ENCODE peak calls at places on chromosome 13, in eight cellular contexts. D is esophagus squamous epithelium, C is IMR-90, P is SK-N-SH, G is ovary, O is K562, I is heart left ventricle, E is A673. K is an unnamed sample. For H3K4me1, the result is how much of the 10 kb centered on the place peaks cover.

GRCh38 chr13:27396252-27396846 is 28.1 kb upstream of the GTF3A start:
- DNase-seq in I (no peak), D (no peak), G (no peak), C (no peak), O (no peak), P (no peak), E (no peak), K (no peak)

GRCh38 chr13:34155931-34156607 is 338.1 kb downstream of the RFC3 start:
- DNase-seq in P (no peak), G (no peak), O (no peak), D (no peak), C (peak), I (no peak), E (peak), K (no peak)

GRCh38 chr13:80134360-80134759 is 206.6 kb downstream of the SPRY2 start:
- DNase-seq in I (no peak), O (no peak), E (no peak), C (no peak), P (no peak), G (no peak), D (no peak), K (no peak)

GRCh38 chr13:33401238-33401637 is 115.7 kb upstream of the STARD13 start:
- DNase-seq in G (no peak), P (no peak), E (peak), C (no peak), O (no peak), I (peak), D (no peak), K (no peak)

GRCh38 chr13:24168392-24168750 is 7.9 kb downstream of the SPATA13 start:
- DNase-seq in C (no peak), D (no peak), G (no peak), I (no peak), E (no peak), P (no peak), O (no peak), K (no peak)

GRCh38 chr13:31870511-31870910 is 131.2 kb downstream of the RXFP2 start:
- DNase-seq in C (no peak), P (no peak), I (no peak), G (no peak), D (no peak), E (no peak), O (no peak), K (no peak)

GRCh38 chr13:65011403-65011802 is 2218.7 kb downstream of the PCDH9 start:
- DNase-seq in P (no peak), O (no peak), G (no peak), C (no peak), I (no peak), E (no peak), D (no peak), K (no peak)

GRCh38 chr13:53151692-53152421 is 123.2 kb downstream of the OLFM4 start:
- DNase-seq in P (peak), I (no peak), E (peak), O (peak), C (peak), D (no peak), G (no peak), K (peak)

GRCh38 chr13:84487681-84488080 is 605.4 kb upstream of the SLITRK1 start:
- DNase-seq in P (no peak), D (no peak), G (no peak), E (no peak), C (no peak), I (no peak), O (no peak), K (no peak)

GRCh38 chr13:47109028-47109427 is 212.2 kb upstream of the HTR2A start:
- DNase-seq in E (no peak), G (no peak), C (no peak), O (no peak), I (no peak), P (no peak), D (no peak), K (peak)

GRCh38 chr13:59459972-59460371 is 703.8 kb downstream of the DIAPH3 start:
- DNase-seq in I (no peak), P (no peak), D (no peak), O (no peak), C (peak), E (peak), G (no peak), K (no peak)

GRCh38 chr13:75803175-75803611 is 167.1 kb downstream of the LMO7 start:
- DNase-seq in C (no peak), D (no peak), O (no peak), G (no peak), P (no peak), E (no peak), I (no peak), K (no peak)

GRCh38 chr13:52067237-52067636 is 42.7 kb downstream of the UTP14C start:
- DNase-seq in D (no peak), E (no peak), P (no peak), I (no peak), C (no peak), O (peak), G (no peak), K (no peak)

GRCh38 chr13:100608906-100609305 is 20.3 kb upstream of the GGACT start:
- DNase-seq in I (no peak), E (peak), P (no peak), D (no peak), G (no peak), C (no peak), O (peak), K (no peak)

GRCh38 chr13:25906211-25906661 is 145.6 kb downstream of the SHISA2 start:
- DNase-seq in E (peak), G (no peak), C (no peak), O (no peak), D (no peak), I (no peak), P (no peak), K (peak)

GRCh38 chr13:45737571-45738002 is 35.5 kb downstream of the CBY2 start:
- DNase-seq in G (no peak), I (no peak), D (no peak), E (peak), P (no peak), C (no peak), O (peak), K (peak)

GRCh38 chr13:45809810-45810394 is 41.7 kb downstream of the SIAH3 start:
- DNase-seq in G (no peak), E (no peak), I (no peak), O (no peak), C (no peak), D (no peak), P (no peak), K (no peak)

GRCh38 chr13:95155093-95155492 is 146.2 kb downstream of the ABCC4 start:
- DNase-seq in E (no peak), P (no peak), G (no peak), O (no peak), C (no peak), D (no peak), I (no peak), K (no peak)

GRCh38 chr13:36858285-36858684 is 39.3 kb downstream of the RFXAP start:
- DNase-seq in D (no peak), P (peak), O (peak), G (no peak), I (no peak), E (peak), C (peak), K (no peak)

GRCh38 chr13:41059466-41059865 is 1.8 kb upstream of the WBP4 start:
- DNase-seq in D (no peak), G (no peak), I (no peak), E (peak), P (peak), O (no peak), C (peak), K (no peak)
- H3K4me1 ChIP-seq in D (under half), G (under half), I (half or more), E (under half), P (under half), O (under half), C (under half), K (half or more)

GRCh38 chr13:99056381-99057014 is 78.6 kb upstream of the DOCK9 start:
- DNase-seq in O (no peak), C (no peak), E (no peak), D (no peak), I (no peak), G (no peak), P (no peak), K (no peak)

GRCh38 chr13:99051768-99052455 is 74.0 kb upstream of the DOCK9 start:
- DNase-seq in D (no peak), P (no peak), O (no peak), G (no peak), E (no peak), I (no peak), C (no peak), K (no peak)

GRCh38 chr13:99055286-99056073 is 77.6 kb upstream of the DOCK9 start:
- DNase-seq in C (no peak), O (no peak), P (no peak), I (no peak), D (no peak), G (no peak), E (no peak), K (peak)

GRCh38 chr13:99050983-99051488 is 73.2 kb upstream of the DOCK9 start:
- DNase-seq in G (no peak), E (no peak), D (no peak), C (no peak), I (no peak), P (no peak), O (no peak), K (peak)

DNA sequence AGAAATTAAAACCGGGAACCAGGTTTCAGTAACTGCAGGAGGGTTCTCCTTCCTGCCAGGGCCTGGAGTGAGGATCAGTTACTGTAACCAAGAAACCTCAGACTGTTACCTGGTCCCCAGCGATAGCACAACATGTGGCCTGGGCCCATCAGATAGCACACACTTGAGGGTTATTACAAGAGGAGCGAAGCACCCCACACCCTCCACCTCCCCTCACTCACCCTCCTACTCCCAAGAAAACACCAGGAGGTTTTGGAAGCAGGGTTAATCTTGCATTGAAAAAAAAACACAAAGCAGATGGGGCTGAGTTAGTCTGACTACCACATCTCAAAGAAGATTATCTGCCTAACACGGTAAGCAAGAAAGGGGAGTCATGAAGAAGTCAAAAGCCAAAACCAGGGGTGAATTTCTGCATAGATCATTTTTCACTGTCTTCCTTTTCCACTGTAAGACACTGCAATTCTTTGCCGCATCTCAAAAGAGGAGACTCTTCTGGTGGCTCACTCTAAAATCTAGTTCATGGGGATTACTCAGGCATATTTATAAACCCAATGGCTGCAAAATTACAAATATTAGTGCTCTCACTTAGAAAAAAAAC is 75.9 kb upstream of the DOCK9 start:
- DNase-seq in E (no peak), O (peak), G (no peak), P (no peak), D (no peak), I (no peak), C (no peak), K (peak)
- H3K4me1 ChIP-seq in E (under half), O (half or more), G (under half), P (under half), D (half or more), I (under half), C (under half), K (half or more)

DNA sequence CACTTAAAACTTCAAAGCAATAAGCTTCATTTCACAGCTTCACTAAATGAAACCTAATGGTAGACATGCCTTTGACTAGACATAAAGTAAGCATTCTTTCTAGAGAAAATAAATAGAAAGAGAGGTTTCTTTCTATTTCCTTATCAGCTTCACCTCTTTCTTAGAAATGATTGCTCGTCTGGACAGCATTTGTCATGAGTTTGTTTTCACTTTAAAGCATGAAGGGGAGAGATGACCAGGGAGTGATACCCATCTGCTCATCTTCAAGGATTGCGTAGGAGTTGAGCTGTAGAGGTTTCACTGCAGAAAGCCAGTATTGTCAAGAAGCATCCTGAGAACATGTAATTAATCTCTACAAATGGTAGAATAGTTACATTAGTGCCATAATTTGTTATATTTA is 61.3 kb downstream of the COL4A2 start:
- DNase-seq in D (no peak), E (no peak), O (no peak), I (no peak), P (no peak), G (no peak), C (peak), K (no peak)
- H3K4me1 ChIP-seq in D (under half), E (under half), O (under half), I (under half), P (under half), G (under half), C (under half), K (under half)

GRCh38 chr13:109780880-109781383 is 5.5 kb downstream of the IRS2 start:
- DNase-seq in P (no peak), D (no peak), G (no peak), C (no peak), O (no peak), E (no peak), I (no peak), K (no peak)
- H3K4me1 ChIP-seq in P (under half), D (under half), G (under half), C (under half), O (under half), E (under half), I (half or more), K (under half)

DNA sequence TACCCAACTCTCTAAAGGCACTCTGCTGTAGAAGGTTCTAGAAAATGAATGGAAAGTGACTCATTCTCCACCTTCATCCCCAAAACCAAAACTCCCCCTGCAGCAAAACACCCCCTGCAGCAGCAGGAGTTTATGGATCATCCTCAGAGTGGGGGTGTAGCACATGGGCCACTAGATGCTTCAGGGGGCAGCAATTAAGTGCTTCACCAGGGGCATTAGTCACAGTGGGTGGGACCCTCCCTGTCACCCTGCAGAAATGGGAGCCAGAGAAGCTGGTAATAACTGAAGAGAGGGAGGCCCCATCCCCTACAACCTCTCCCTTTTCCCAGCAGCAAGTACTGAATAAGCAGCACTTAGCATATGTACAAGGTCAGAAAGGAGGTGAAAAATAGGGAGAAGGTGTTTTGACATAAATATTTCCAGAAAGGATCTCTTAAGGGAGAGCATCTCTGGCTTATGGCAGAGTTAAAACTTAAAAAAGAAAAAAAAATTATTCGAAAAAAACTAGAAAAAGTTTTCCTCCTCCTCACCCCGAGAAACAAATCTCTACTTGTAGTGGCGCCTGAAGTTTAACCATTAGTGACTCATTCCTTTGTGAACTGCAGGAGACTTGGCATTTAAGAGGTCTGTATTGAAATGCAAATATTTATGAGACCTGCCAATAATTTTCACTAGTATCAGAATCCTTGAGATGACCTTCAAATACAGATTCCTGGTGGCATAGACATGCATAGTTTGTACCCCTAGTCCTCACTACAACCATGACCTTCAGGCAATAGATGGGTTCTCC is 64.7 kb upstream of the MED4 start:
- DNase-seq in I (no peak), D (no peak), E (peak), C (no peak), O (no peak), G (no peak), P (no peak), K (no peak)
- H3K4me1 ChIP-seq in I (under half), D (half or more), E (under half), C (under half), O (under half), G (under half), P (under half), K (under half)

DNA sequence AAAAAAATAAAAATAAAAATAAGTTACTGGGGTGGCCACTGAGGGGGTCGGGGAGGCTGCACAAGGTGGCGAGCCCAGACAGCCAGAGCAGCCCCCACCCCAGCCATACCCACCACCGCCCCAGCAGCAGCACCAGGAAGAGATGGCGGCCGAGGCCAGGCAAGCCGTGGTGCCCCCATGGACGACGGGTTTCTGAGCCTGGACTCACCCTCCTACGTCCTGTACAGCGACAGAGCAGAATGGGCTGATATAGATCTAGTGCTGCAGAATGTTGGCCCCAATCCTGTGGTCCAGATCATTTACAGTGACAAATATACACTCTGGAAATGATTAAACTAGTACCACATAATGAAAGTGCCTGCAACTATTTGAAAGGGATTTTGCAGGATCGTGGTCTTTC is 71.6 kb upstream of the ZDHHC20 start:
- DNase-seq in D (no peak), O (no peak), C (no peak), E (no peak), I (no peak), G (no peak), P (peak), K (no peak)
- H3K4me1 ChIP-seq in D (under half), O (under half), C (under half), E (under half), I (under half), G (under half), P (under half), K (under half)

DNA sequence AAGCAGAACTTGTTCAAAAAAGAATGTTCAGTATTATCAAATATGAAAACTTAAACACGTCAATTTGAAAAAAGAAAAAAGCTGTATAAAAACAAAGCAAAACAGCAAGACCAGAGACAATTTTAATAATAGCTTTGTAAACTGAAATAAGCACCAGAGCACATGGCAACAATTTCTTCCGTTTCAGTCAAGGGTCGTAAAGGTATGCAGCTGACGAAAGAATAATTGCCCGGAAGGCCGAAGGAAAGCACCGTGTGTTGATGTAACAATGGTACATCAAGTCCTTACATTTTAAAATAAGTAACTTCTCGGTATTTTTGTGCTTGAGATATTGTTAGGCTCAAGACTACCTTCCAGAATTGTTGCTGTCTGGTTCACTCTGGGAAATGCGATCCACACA is 1.7 kb downstream of the PROSER1 start:
- DNase-seq in I (no peak), D (no peak), P (no peak), O (no peak), C (peak), G (no peak), E (no peak), K (peak)
- H3K4me1 ChIP-seq in I (under half), D (under half), P (under half), O (under half), C (under half), G (under half), E (under half), K (half or more)

DNA sequence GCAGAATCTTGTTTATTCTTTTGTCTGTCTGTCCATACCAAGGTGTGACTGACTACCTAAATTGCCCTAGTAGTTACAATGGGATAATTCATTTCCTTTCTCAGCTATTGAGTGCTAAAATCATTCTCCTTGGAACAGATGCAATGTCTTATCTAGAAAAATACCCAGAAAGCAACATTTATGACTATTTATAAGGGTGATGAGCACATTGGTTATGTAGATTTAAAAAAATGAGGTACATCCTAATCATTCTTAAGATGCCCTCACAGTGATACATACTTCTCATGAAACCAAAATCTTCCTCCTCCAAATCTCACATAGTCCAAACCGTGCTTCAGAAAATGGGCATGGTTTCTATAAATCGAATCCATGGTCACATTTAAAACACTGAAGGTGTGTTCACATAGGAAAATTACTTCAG is 11.6 kb upstream of the UBE2L5 start:
- DNase-seq in D (no peak), E (peak), O (no peak), G (no peak), P (no peak), C (peak), I (no peak), K (no peak)
- H3K4me1 ChIP-seq in D (under half), E (half or more), O (under half), G (under half), P (under half), C (under half), I (under half), K (under half)

GRCh38 chr13:114050536-114051450 is 76.9 kb upstream of the C13orf46 start:
- DNase-seq in I (no peak), D (no peak), O (no peak), P (no peak), E (no peak), G (peak), C (no peak), K (no peak)

GRCh38 chr13:114054830-114055439 is 77.5 kb downstream of the RASA3 start:
- DNase-seq in G (no peak), C (no peak), D (no peak), I (no peak), P (no peak), E (no peak), O (no peak), K (no peak)

GRCh38 chr13:114055766-114056165 is 76.7 kb downstream of the RASA3 start:
- DNase-seq in C (no peak), I (no peak), P (no peak), G (no peak), D (no peak), O (no peak), E (no peak), K (no peak)

GRCh38 chr13:114054269-114054668 is 78.2 kb downstream of the RASA3 start:
- DNase-seq in I (no peak), E (peak), D (no peak), P (peak), O (peak), G (no peak), C (no peak), K (no peak)

GRCh38 chr13:114053026-114053425 is 79.2 kb upstream of the C13orf46 start:
- DNase-seq in O (no peak), E (no peak), G (no peak), D (no peak), P (no peak), C (peak), I (no peak), K (no peak)
- H3K4me1 ChIP-seq in O (under half), E (under half), G (under half), D (under half), P (under half), C (under half), I (under half), K (under half)